ENCODE peak calls at places on chromosomes 13 and 19, in five cellular contexts. S is lower lobe of right lung, L is psoas muscle, B is RWPE2, O is A549. K is an unnamed sample. For H3K4me1, the result is how much of the 10 kb centered on the place peaks cover.

GRCh38 chr19:17726136-17726741 is 7.0 kb downstream of the MAP1S start:
- ATAC-seq in S (no peak), L (no peak), B (no peak), O (no peak), K (no peak)

GRCh38 chr13:42574435-42575311 is 721 bp downstream of the TNFSF11 start:
- ATAC-seq in S (peak), L (no peak), B (peak), O (no peak), K (no peak)

GRCh38 chr19:35716735-35716984 is 1.1 kb upstream of the KMT2B start:
- ATAC-seq in S (no peak), L (peak), B (no peak), O (no peak), K (peak)

GRCh38 chr19:51796195-51796679 is 1.3 kb downstream of the FPR3 start:
- ATAC-seq in S (peak), L (no peak), B (no peak), O (no peak), K (no peak)

GRCh38 chr19:53849237-53849676 is 18.4 kb upstream of the MYADM start:
- ATAC-seq in S (peak), L (peak), B (no peak), O (no peak), K (peak)

GRCh38 chr13:73412933-73413332 is 354.1 kb downstream of the KLF5 start:
- ATAC-seq in S (no peak), L (no peak), B (peak), O (no peak), K (no peak)

GRCh38 chr19:18399008-18399407 is 1.6 kb upstream of the LRRC25 start:
- ATAC-seq in S (peak), L (no peak), B (peak), O (no peak), K (peak)

GRCh38 chr13:67943116-67943515 is 713.0 kb upstream of the PCDH9 start:
- ATAC-seq in S (no peak), L (no peak), B (no peak), O (no peak), K (no peak)

GRCh38 chr13:109729031-109729870 is 57.1 kb downstream of the IRS2 start:
- ATAC-seq in S (no peak), L (no peak), B (no peak), O (no peak), K (no peak)

GRCh38 chr13:49869514-49869913 is 66.6 kb downstream of the SPRYD7 start:
- ATAC-seq in S (no peak), L (no peak), B (no peak), O (peak), K (no peak)

GRCh38 chr19:56949651-56950050 is 109.1 kb upstream of the PEG3 start:
- ATAC-seq in S (no peak), L (no peak), B (no peak), O (no peak), K (no peak)

GRCh38 chr13:113759525-113760137 is 605 bp downstream of the TMEM255B start:
- ATAC-seq in S (peak), L (peak), B (peak), O (peak), K (peak)

GRCh38 chr19:33781996-33782395 is 14.7 kb upstream of the KCTD15 start:
- ATAC-seq in S (no peak), L (no peak), B (no peak), O (peak), K (no peak)

GRCh38 chr19:6556480-6556879 is 25.7 kb downstream of the TNFSF9 start:
- ATAC-seq in S (no peak), L (no peak), B (no peak), O (no peak), K (no peak)

GRCh38 chr19:58386166-58386575 is 898 bp upstream of the RPS5 start:
- ATAC-seq in S (peak), L (peak), B (peak), O (peak), K (no peak)

GRCh38 chr19:58007285-58007684 is 4.7 kb upstream of the ZNF606 start:
- ATAC-seq in S (no peak), L (no peak), B (no peak), O (no peak), K (no peak)

GRCh38 chr13:109803822-109804221 is 17.4 kb upstream of the IRS2 start:
- ATAC-seq in S (no peak), L (no peak), B (peak), O (peak), K (no peak)

GRCh38 chr13:74114202-74114601 is 20.0 kb downstream of the KLF12 start:
- ATAC-seq in S (no peak), L (no peak), B (peak), O (no peak), K (no peak)

GRCh38 chr13:29049524-29049923 is 229.4 kb downstream of the MTUS2 start:
- ATAC-seq in S (no peak), L (no peak), B (no peak), O (no peak), K (no peak)

GRCh38 chr13:30654430-30654829 is 36.7 kb downstream of the USPL1 start:
- ATAC-seq in S (no peak), L (no peak), B (no peak), O (no peak), K (no peak)

GRCh38 chr19:23203841-23204344 is 46.3 kb downstream of the ZNF724 start:
- ATAC-seq in S (peak), L (peak), B (no peak), O (no peak), K (peak)

GRCh38 chr19:3752492-3752891 is 9.0 kb downstream of the APBA3 start:
- ATAC-seq in S (no peak), L (no peak), B (no peak), O (no peak), K (peak)

GRCh38 chr13:44884076-44884729 is 105.1 kb downstream of the NUFIP1 start:
- ATAC-seq in S (no peak), L (no peak), B (peak), O (no peak), K (no peak)

DNA sequence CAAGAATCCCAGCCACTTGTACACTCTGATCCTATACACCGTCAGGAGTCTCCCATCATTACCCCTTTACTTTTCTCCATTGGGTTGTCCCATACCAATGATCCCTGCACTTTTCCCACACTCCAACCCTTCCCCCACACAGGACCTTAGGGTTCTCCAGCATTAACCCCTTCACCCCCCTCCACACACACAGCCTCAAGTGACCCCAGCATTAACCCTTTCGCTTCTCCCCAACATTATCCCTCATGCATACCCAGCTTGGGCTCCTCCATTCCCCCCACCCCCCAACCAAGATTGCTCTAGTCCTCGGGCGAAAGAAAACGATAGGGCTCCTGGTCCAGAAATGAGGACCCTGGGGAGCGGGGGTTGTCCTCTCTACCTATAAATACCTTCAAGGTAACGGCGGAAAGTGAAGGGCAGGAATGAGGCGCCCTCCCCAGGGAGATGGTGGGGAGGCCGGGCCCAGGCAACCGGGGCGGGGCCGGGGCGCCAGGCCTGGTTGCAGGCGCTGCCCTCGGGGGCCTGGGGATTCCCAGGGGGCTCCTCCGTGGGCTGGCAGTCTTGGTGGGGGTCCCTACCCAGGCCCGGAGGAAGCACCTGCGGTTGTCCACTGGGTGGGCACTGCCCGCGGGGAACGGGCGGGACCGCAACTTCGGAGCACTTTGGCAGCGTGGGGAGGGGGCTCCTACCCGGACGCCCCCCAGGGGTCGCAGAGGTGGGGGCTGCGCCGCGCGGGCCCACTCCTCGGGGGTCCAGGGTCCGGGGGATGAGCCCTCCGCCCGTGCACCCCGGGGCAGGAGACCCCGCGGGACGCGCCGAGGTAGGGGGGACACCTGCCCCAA is 757 bp downstream of the WIZ start:
- ATAC-seq in S (peak), L (no peak), B (no peak), O (peak), K (no peak)
- H3K4me1 ChIP-seq in S (under half), L (under half), B (under half), O (under half), K (under half)

DNA sequence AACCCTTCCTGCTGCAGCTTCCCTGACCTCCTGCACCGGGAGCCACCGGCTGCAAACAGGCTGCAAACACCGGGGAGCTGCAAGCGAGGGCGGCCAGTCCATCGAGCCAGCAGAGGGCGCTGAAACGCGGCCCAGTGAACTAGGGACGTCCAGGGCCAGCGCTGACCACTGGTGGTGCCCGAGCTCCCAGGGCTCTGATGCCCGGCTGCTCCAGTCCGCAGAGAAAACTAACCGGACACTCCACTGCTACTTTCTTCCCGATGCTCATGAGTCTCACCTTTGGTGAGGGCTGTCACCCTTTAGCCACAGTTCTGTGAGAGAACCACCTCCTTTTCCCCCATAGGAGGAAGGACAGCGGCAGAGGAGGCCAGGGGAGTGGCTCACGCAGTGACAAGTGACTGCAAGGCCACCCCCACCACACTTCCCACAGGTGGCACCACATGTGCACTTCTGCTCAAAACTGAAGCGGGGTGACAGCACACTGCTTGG is 82.8 kb upstream of the MTIF3 start:
- ATAC-seq in S (peak), L (peak), B (peak), O (peak), K (peak)
- H3K4me3 ChIP-seq in S (peak), L (no peak), B (no peak), O (peak), K (no peak)

GRCh38 chr13:100855151-100855550 is 180.6 kb upstream of the TMTC4 start:
- ATAC-seq in S (no peak), L (no peak), B (no peak), O (no peak), K (no peak)
- H3K27ac ChIP-seq in S (no peak), L (no peak), B (no peak), O (no peak), K (no peak)

DNA sequence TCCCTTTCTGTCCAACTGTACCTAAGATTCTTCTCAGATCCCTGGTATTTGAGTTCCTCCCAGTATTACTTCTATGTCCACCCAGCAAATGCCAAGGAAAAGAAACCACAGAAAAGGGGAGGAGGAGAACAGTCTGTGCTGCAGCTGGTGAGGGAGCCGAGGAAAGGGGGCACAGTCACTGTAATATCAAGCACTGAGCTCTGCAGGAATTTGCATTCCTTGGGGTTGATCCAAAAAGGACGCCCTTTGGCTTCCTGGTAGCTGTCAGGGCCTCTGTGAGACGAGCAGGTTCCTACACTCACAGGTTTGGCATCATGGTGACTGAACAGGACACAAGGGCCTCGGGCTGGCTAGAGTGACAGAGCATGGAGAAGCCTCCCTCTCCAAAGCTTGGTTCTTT is 273.4 kb downstream of the NHLRC3 start:
- ATAC-seq in S (peak), L (no peak), B (no peak), O (no peak), K (no peak)
- H3K4me1 ChIP-seq in S (under half), L (under half), B (under half), O (under half), K (under half)

DNA sequence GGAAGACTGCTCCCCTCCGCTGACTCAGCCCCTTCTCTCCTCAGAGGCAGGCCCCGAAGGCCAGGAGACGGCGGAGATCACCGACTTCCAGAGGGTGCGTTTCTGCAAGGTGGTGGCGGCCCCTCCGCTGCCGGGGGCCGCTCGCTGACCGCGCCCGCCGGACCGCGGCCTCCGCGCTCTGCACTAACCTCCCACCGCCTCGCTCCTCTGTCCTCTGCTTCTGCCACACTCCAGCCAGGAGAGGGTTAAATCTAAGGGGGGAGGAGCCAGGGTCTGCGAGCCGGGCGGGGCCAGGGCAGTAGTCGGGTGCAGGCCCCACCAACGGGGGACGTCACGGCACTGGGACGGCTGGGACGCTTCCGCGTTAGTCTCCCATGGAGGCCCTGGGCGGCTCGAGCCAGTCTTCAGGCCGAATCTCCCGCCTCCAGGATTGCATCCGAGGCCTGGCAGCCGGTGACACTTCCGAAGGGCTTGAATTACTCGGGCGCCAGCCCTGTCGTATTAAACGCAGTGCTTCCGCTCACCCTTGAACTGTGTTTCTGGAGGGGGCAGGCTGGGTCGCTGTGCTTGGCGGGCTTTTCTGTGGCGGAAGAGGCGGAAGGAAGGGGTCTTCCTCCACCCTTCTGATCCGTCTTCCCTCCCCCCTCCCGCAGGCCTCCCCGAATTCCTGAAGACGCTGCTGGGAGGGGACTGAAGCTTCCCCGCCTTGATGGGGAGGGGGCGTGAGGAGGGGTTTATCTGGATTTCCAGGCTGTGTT is 1.2 kb upstream of the INAFM1 start:
- ATAC-seq in S (peak), L (peak), B (peak), O (peak), K (peak)
- H3K4me3 ChIP-seq in S (peak), L (peak), B (peak), O (peak), K (peak)

GRCh38 chr19:21396121-21396520 is 812 bp upstream of the ZNF493 start:
- ATAC-seq in S (no peak), L (no peak), B (no peak), O (no peak), K (no peak)
- H3K27ac ChIP-seq in S (no peak), L (peak), B (no peak), O (no peak), K (peak)

GRCh38 chr19:1241417-1242095 is at the start of gene ATP5F1D:
- ATAC-seq in S (peak), L (peak), B (peak), O (peak), K (peak)
- H3K4me1 ChIP-seq in S (half or more), L (half or more), B (under half), O (under half), K (under half)

DNA sequence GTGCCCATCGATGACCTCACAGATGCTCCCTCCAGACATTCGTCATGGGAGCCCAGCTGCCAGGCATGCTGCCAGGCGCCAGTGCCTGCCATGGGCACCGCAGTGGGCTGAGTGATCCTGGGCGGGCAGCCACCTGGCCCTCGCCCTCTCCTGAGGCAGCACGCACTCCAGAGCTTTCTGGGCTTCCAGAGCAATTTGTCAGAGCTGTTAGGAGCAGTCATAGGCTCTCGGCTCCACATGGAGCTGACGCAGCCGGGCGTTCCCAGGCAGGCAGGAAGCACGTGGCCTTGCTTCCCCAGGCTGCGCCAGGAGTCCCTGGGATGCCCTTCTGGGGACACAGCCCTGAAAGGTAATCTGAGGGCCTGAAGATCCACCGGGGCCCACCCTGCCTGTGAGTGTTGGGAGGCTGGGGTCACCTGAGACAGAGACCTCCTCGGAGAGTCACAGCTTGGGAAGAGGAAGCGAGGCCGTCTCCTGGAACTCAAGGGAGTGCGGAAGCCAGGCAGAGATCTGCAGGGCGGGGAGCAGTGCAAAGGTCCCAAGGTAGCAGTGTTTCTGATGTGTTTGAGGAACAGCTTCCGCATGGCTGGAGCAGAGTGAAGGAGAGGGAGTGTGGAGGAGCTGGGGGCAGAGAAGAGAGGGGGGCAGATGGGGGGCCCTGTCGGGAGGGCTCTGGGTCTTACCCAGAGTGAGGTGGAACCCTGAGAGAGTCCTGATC is 50.5 kb downstream of the DPF1 start:
- ATAC-seq in S (peak), L (peak), B (peak), O (peak), K (peak)
- H3K4me3 ChIP-seq in S (no peak), L (peak), B (no peak), O (no peak), K (no peak)

DNA sequence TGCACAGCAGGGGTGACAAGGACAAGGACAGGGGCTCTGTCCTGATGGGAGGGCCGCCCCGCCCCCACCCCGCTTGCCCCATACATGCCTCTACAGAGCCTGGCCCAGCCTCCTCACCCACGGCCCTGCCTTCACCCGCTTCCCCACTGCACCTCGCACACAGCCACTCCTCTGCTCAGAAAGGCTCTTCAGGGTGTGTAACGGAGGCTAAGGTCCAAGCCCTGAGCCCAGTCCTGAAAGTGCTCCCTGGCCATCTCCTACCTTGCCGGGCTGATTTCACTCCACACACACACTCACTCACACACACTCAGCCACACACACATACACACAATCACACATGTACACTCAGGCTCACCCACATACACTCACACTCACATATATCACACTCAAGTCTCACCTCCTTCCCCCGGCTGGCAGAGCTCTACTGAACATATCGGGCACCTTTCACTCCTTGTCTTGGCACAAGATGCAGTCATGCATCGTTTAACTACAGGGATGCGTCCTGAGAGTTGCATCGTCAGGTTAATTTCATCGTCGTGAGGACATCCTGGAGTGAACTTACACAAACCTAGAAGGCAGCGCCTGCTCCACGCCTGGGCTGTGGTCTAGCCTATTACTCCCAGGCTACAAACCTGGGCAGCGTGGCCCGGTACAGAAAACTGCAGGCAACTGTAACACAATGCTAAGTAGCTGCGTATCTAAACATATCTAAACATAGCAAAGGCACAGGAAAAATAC is 13.2 kb downstream of the EPS15L1 start:
- ATAC-seq in S (peak), L (peak), B (no peak), O (no peak), K (no peak)
- H3K27ac ChIP-seq in S (no peak), L (peak), B (peak), O (no peak), K (no peak)

K was measured in gastroesophageal sphincter.